ENCODE peak calls at places on chromosomes 6 and 20, in nine cellular contexts. K is naive thymus-derived CD4-positive, alpha-beta T cell; D is PC-3; G is osteoblast; W is SJSA1; H is CD8-positive, alpha-beta memory T cell; B is ovary; I is uterus; C is dorsolateral prefrontal cortex. A is an unnamed sample.
A peak's percentile ranks its signal among the peaks of the same experiment; 100 is the strongest.

GRCh38 chr20:7094438-7094997 is 327.0 kb downstream of the BMP2 start:
- DNase-seq in I (no peak), G (peak; percentile 5), B (no peak), H (no peak), W (peak; percentile 35), C (no peak), K (no peak), D (peak; percentile 71), A (peak; percentile 62)

GRCh38 chr6:36940027-36940426 is 14.5 kb upstream of the PI16 start:
- DNase-seq in C (no peak), D (no peak), B (no peak), H (no peak), K (no peak), W (no peak), I (no peak), G (no peak), A (no peak)

GRCh38 chr6:37878150-37878710 is 58.7 kb downstream of the ZFAND3 start:
- DNase-seq in G (peak; percentile 48), W (no peak), K (no peak), I (no peak), B (no peak), C (no peak), H (no peak), D (no peak), A (no peak)

GRCh38 chr6:45930419-45931059 is 85.1 kb downstream of the CLIC5 start:
- DNase-seq in H (peak; percentile 42), W (peak; percentile 86), D (peak; percentile 82), B (peak; percentile 69), K (peak; percentile 46), I (peak; percentile 44), C (peak; percentile 76), G (peak; percentile 84), A (peak; percentile 73)

GRCh38 chr6:135181333-135182119 is 418 bp downstream of the MYB start:
- DNase-seq in I (no peak), B (no peak), D (no peak), K (no peak), H (no peak), C (no peak), W (no peak), G (peak; percentile 85), A (no peak)

GRCh38 chr6:78101387-78101786 is 448.5 kb downstream of the MEI4 start:
- DNase-seq in I (no peak), B (no peak), G (no peak), W (no peak), C (no peak), D (no peak), K (no peak), H (no peak), A (no peak)

GRCh38 chr6:45619211-45619760 is 241.6 kb upstream of the SUPT3H start:
- DNase-seq in G (no peak), C (no peak), D (no peak), I (no peak), H (no peak), W (no peak), K (no peak), B (no peak), A (no peak)

GRCh38 chr6:113690957-113691656 is 166.0 kb upstream of the MARCKS start:
- DNase-seq in G (no peak), K (no peak), C (no peak), W (no peak), I (no peak), B (no peak), H (no peak), D (no peak), A (no peak)

GRCh38 chr6:155011997-155012396 is 16.9 kb downstream of the TIAM2 start:
- DNase-seq in C (no peak), I (no peak), K (no peak), D (no peak), H (no peak), B (no peak), G (no peak), W (no peak), A (no peak)

GRCh38 chr6:128069180-128069579 is 168.3 kb upstream of the THEMIS start:
- DNase-seq in H (no peak), G (peak; percentile 70), W (no peak), D (no peak), C (no peak), I (no peak), K (no peak), B (no peak), A (no peak)

GRCh38 chr6:71967436-71967835 is 81.1 kb downstream of the RIMS1 start:
- DNase-seq in I (no peak), B (no peak), G (peak; percentile 85), C (no peak), H (no peak), W (no peak), D (no peak), K (no peak), A (no peak)

GRCh38 chr6:38822963-38823362 is 107.9 kb downstream of the DNAH8 start:
- DNase-seq in W (no peak), K (no peak), D (no peak), C (no peak), H (no peak), I (no peak), B (no peak), G (no peak), A (no peak)

GRCh38 chr6:33927551-33927950 is 123.7 kb upstream of the MLN start:
- DNase-seq in H (no peak), D (peak; percentile 22), B (no peak), G (peak; percentile 97), C (peak; percentile 55), W (no peak), I (peak; percentile 80), K (no peak), A (peak; percentile 29)

GRCh38 chr6:43812850-43813584 is 43.0 kb downstream of the VEGFA start:
- DNase-seq in D (no peak), H (peak; percentile 13), B (no peak), G (no peak), I (no peak), W (no peak), C (no peak), K (no peak), A (no peak)

GRCh38 chr6:51300510-51300909 is 481.8 kb downstream of the TFAP2B start:
- DNase-seq in K (no peak), B (no peak), W (no peak), C (no peak), D (no peak), H (no peak), I (no peak), G (no peak), A (no peak)

GRCh38 chr20:32820000-32820697 is 395 bp downstream of the MAPRE1 start:
- DNase-seq in H (peak; percentile 86), G (peak; percentile 93), C (peak; percentile 52), W (peak; percentile 64), D (peak; percentile 71), I (peak; percentile 54), K (peak; percentile 96), B (peak; percentile 90), A (peak; percentile 64)

GRCh38 chr6:34231566-34232336 is 4.9 kb upstream of the HMGA1 start:
- DNase-seq in K (no peak), D (no peak), B (no peak), I (no peak), G (no peak), C (no peak), W (no peak), H (no peak), A (no peak)

GRCh38 chr6:148524509-148524908 is 181.9 kb downstream of the SASH1 start:
- DNase-seq in W (no peak), H (no peak), D (peak; percentile 56), G (no peak), I (no peak), C (no peak), B (no peak), K (no peak), A (no peak)

GRCh38 chr6:21396313-21396712 is 197.2 kb upstream of the SOX4 start:
- DNase-seq in C (no peak), I (no peak), B (no peak), H (no peak), D (peak; percentile 80), K (no peak), G (peak; percentile 65), W (no peak), A (peak; percentile 39)

GRCh38 chr20:14207591-14207990 is 129.8 kb downstream of the FLRT3 start:
- DNase-seq in D (no peak), B (no peak), K (no peak), G (no peak), W (no peak), H (no peak), I (no peak), C (no peak), A (no peak)
- H3K27ac ChIP-seq in D (no peak overlapping the region), B (no peak overlapping the region), K (no peak overlapping the region), G (no peak overlapping the region), W (no peak overlapping the region), H (no peak overlapping the region), I (no peak overlapping the region), C (no peak overlapping the region), A (no peak overlapping the region)

GRCh38 chr6:25942561-25943147 is 12.2 kb upstream of the SLC17A2 start:
- DNase-seq in B (no peak), D (peak; percentile 68), K (peak; percentile 36), H (no peak), G (peak; percentile 80), W (no peak), C (no peak), I (no peak), A (peak; percentile 32)

GRCh38 chr6:25946631-25947030 is 16.0 kb upstream of the TRIM38 start:
- DNase-seq in D (no peak), K (no peak), I (no peak), G (no peak), W (no peak), C (no peak), H (no peak), B (no peak), A (no peak)

GRCh38 chr6:25943887-25944286 is 13.4 kb upstream of the SLC17A2 start:
- DNase-seq in I (no peak), G (no peak), B (no peak), K (no peak), C (no peak), W (no peak), D (no peak), H (no peak), A (no peak)

GRCh38 chr6:25945175-25945574 is 14.7 kb upstream of the SLC17A2 start:
- DNase-seq in C (no peak), G (no peak), W (no peak), D (no peak), B (no peak), K (no peak), I (no peak), H (no peak), A (no peak)

GRCh38 chr6:25944655-25945054 is 14.2 kb upstream of the SLC17A2 start:
- DNase-seq in G (no peak), K (no peak), D (no peak), W (no peak), B (no peak), H (no peak), C (no peak), I (no peak), A (no peak)
- H3K27ac ChIP-seq in G (no peak overlapping the region), K (no peak overlapping the region), D (no peak overlapping the region), W (no peak overlapping the region), B (no peak overlapping the region), H (no peak overlapping the region), C (no peak overlapping the region), I (no peak overlapping the region), A (no peak overlapping the region)

GRCh38 chr6:75199856-75200255 is 6.0 kb downstream of the COL12A1 start:
- DNase-seq in K (no peak), B (no peak), C (no peak), W (no peak), G (no peak), H (no peak), I (no peak), D (no peak), A (no peak)
- H3K27ac ChIP-seq in K (no peak overlapping the region), B (no peak overlapping the region), C (no peak overlapping the region), W (no peak overlapping the region), G (peak overlapping the region; percentile 98), H (no peak overlapping the region), I (peak overlapping the region; percentile 94), D (no peak overlapping the region), A (no peak overlapping the region)

GRCh38 chr20:57211949-57212889 is 54.2 kb downstream of the BMP7 start:
- DNase-seq in G (peak; percentile 96), W (peak; percentile 91), H (no peak), B (peak; percentile 67), K (no peak), C (peak; percentile 46), I (peak; percentile 73), D (peak; percentile 93), A (peak; percentile 100)
- H3K27ac ChIP-seq in G (no peak overlapping the region), W (peak overlapping the region; percentile 58), H (no peak overlapping the region), B (no peak overlapping the region), K (no peak overlapping the region), C (no peak overlapping the region), I (peak overlapping the region; percentile 37), D (peak overlapping the region; percentile 28), A (peak overlapping the region; percentile 70)